ENCODE peak calls at places on chromosomes 4 and X, in six cellular contexts. Y, M, C, Q, I and L are unnamed samples.

GRCh38 chr4:146643812-146644401 is 5.2 kb downstream of the POU4F2 start:
- DNase-seq in Y (no peak), M (no peak), C (no peak), Q (no peak), I (no peak), L (peak)

GRCh38 chr4:14752341-14753046 is 249.8 kb upstream of the CPEB2 start:
- DNase-seq in Y (no peak), M (no peak), C (no peak), Q (no peak), I (no peak), L (no peak)

GRCh38 chr4:87950516-87950915 is 25.0 kb upstream of the SPP1 start:
- DNase-seq in Y (no peak), M (no peak), C (no peak), Q (no peak), I (no peak), L (no peak)

GRCh38 chrX:19747672-19748610 is 139.5 kb downstream of the SH3KBP1 start:
- DNase-seq in Y (no peak), M (no peak), C (no peak), Q (no peak), I (no peak), L (peak)

GRCh38 chr4:23602720-23603119 is 287.1 kb downstream of the PPARGC1A start:
- DNase-seq in Y (no peak), M (no peak), C (no peak), Q (no peak), I (no peak), L (no peak)

GRCh38 chr4:56643596-56643995 is 37.5 kb downstream of the HOPX start:
- DNase-seq in Y (no peak), M (no peak), C (no peak), Q (no peak), I (no peak), L (no peak)

GRCh38 chrX:153622661-153623309 is 23.8 kb upstream of the CCNQ start:
- DNase-seq in Y (no peak), M (peak), C (no peak), Q (no peak), I (no peak), L (no peak)

GRCh38 chr4:149781150-149781549 is 34.5 kb downstream of the IQCM start:
- DNase-seq in Y (no peak), M (no peak), C (peak), Q (no peak), I (no peak), L (no peak)

GRCh38 chr4:2006956-2007653 is 1.7 kb downstream of the NELFA start:
- DNase-seq in Y (no peak), M (no peak), C (no peak), Q (no peak), I (no peak), L (no peak)

GRCh38 chr4:182645511-182645910 is 271.7 kb downstream of the DCTD start:
- DNase-seq in Y (no peak), M (no peak), C (no peak), Q (no peak), I (no peak), L (no peak)

GRCh38 chr4:182644326-182645050 is 272.7 kb downstream of the DCTD start:
- DNase-seq in Y (no peak), M (no peak), C (peak), Q (no peak), I (no peak), L (no peak)

GRCh38 chr4:182647901-182648300 is 269.3 kb downstream of the DCTD start:
- DNase-seq in Y (no peak), M (no peak), C (no peak), Q (no peak), I (no peak), L (no peak)

GRCh38 chr4:182649698-182650477 is 267.3 kb downstream of the DCTD start:
- DNase-seq in Y (peak), M (no peak), C (peak), Q (no peak), I (no peak), L (no peak)

GRCh38 chr4:182648766-182649165 is 268.4 kb downstream of the DCTD start:
- DNase-seq in Y (no peak), M (no peak), C (no peak), Q (no peak), I (no peak), L (no peak)
- TF ChIP-seq CTCF in Y (no peak), M (no peak), C (no peak), Q (no peak), I (no peak), L (no peak)

GRCh38 chr4:110629780-110630500 is 7.1 kb upstream of the PITX2 start:
- DNase-seq in Y (no peak), M (no peak), C (no peak), Q (no peak), I (no peak), L (no peak)

GRCh38 chr4:110632506-110633357 is 9.9 kb upstream of the PITX2 start:
- DNase-seq in Y (peak), M (no peak), C (no peak), Q (no peak), I (no peak), L (no peak)

GRCh38 chr4:110630621-110631402 is 7.9 kb upstream of the PITX2 start:
- DNase-seq in Y (peak), M (no peak), C (no peak), Q (no peak), I (no peak), L (no peak)

GRCh38 chr4:110633358-110634319 is 10.8 kb upstream of the PITX2 start:
- DNase-seq in Y (peak), M (no peak), C (no peak), Q (no peak), I (no peak), L (no peak)

DNA sequence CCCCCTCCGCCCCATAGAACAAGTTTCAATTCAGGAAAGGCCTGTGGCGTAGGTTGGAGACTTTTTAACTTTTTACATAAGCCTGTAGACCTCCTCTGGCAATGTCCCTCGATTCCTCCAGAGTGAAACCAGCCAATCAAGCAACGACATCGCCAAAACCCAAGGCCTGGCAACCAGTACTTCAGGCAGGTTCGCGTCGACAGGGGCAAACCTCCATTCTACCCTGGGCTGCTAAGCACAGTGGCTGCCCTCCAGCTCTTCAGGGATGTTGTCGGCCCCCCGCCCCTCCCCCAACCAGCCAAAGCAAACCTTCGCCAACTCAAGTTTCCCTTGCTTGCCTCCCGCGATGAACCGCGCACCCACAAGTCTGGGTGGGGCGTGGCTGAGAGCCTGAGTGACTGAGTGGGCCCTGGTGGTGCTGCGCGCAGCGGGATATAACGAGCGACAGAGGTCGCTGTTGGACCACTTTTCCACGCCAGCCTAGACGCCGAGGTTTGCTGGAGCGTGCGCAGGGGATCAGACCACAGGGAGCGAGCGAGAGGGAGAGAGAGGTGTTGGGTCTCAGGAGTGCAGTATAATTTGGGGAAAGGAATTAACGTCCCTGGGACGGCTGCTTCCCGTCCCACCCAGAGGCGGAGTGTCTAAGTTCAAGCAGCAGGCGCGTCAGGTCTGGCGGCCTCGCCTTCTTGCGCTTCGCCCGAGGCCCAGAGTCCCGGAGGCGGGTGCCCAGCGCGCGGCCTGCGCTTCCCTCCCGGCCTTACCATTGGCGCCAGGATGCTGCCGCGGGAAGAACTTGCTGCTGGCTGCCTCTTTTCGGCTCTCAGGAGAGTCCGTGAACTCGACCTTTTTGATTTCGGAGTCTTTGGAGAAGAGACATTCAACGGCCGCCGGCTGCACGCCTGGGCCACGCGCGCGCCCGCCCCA is 9.0 kb upstream of the PITX2 start:
- DNase-seq in Y (peak), M (peak), C (peak), Q (peak), I (peak), L (peak)
- TF ChIP-seq CTCF in Y (peak), M (peak), C (peak), Q (peak), I (peak), L (peak)

GRCh38 chr4:169005453-169006099 is 4.5 kb downstream of the CBR4 start:
- DNase-seq in Y (no peak), M (no peak), C (no peak), Q (no peak), I (no peak), L (no peak)
- TF ChIP-seq CTCF in Y (peak), M (no peak), C (peak), Q (no peak), I (peak), L (no peak)

DNA sequence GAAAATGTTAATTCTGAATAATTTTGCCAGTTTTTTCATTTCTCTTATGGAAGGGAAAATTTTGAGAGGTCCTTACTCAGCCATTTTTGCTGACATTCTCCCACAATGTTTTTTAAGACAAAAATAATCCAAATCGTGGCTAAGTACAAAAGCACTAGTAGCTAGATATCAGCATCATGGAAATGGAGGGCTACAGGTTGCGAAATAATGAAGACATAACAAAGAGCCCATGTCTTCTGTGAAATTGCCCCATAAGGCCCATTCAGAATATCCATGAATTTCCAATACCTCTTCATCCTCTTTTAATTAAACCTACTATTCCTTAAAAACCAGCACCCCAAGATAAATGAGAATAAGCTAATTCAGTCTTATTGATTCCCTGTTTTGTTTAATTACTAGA is 107.4 kb downstream of the HNRNPD start:
- DNase-seq in Y (no peak), M (no peak), C (no peak), Q (no peak), I (no peak), L (no peak)
- TF ChIP-seq CTCF in Y (no peak), M (no peak), C (no peak), Q (no peak), I (no peak), L (no peak)